ENCODE peak calls at places on chromosomes 16 and 17, in ten cellular contexts. One of them, this sample, is unnamed.

GRCh38 chr16:9458816-9459215 is 367.4 kb downstream of the HAPSTR1 start:
- DNase-seq in SW 1271: no peak
- DNase-seq in activated T-cell treated with anti-CD3 and anti-CD28 coated beads for 4 hours: no peak
- DNase-seq in stimulated activated CD8-positive, alpha-beta memory T cell treated with anti-CD3 and anti-CD28 coated beads, Interleukin-7, amount 100 ng/mL, for 24 hours: no peak
- DNase-seq in non-pigmented ciliary epithelial cell: no peak
- DNase-seq in B cell: no peak
- DNase-seq in HCEC 1CT: no peak
- DNase-seq in hippocampal formation: no peak
- DNase-seq in neural crest cell: no peak
- DNase-seq in activated naive CD4-positive, alpha-beta T cell treated with Interleukin-2 at 50 U/mL for 16 hours: no peak
- DNase-seq in this sample: no peak

GRCh38 chr16:10923650-10924214 is 18.5 kb downstream of the DEXI start:
- DNase-seq in B cell: no peak
- DNase-seq in activated T-cell treated with anti-CD3 and anti-CD28 coated beads for 4 hours: no peak
- DNase-seq in activated naive CD4-positive, alpha-beta T cell treated with Interleukin-2 at 50 U/mL for 16 hours: no peak
- DNase-seq in stimulated activated CD8-positive, alpha-beta memory T cell treated with anti-CD3 and anti-CD28 coated beads, Interleukin-7, amount 100 ng/mL, for 24 hours: no peak
- DNase-seq in SW 1271: no peak
- DNase-seq in hippocampal formation: no peak
- DNase-seq in non-pigmented ciliary epithelial cell: no peak
- DNase-seq in HCEC 1CT: no peak
- DNase-seq in neural crest cell: no peak
- DNase-seq in this sample: no peak

GRCh38 chr16:74841904-74842303 is 67.3 kb upstream of the FA2H start:
- DNase-seq in hippocampal formation: no peak
- DNase-seq in activated naive CD4-positive, alpha-beta T cell treated with Interleukin-2 at 50 U/mL for 16 hours: no peak
- DNase-seq in activated T-cell treated with anti-CD3 and anti-CD28 coated beads for 4 hours: no peak
- DNase-seq in neural crest cell: no peak
- DNase-seq in SW 1271: no peak
- DNase-seq in stimulated activated CD8-positive, alpha-beta memory T cell treated with anti-CD3 and anti-CD28 coated beads, Interleukin-7, amount 100 ng/mL, for 24 hours: no peak
- DNase-seq in non-pigmented ciliary epithelial cell: no peak
- DNase-seq in HCEC 1CT: no peak
- DNase-seq in B cell: no peak
- DNase-seq in this sample: no peak

GRCh38 chr16:15032547-15033308 is 23.1 kb downstream of the NTAN1 start:
- DNase-seq in activated T-cell treated with anti-CD3 and anti-CD28 coated beads for 4 hours: no peak
- DNase-seq in non-pigmented ciliary epithelial cell: no peak
- DNase-seq in HCEC 1CT: no peak
- DNase-seq in activated naive CD4-positive, alpha-beta T cell treated with Interleukin-2 at 50 U/mL for 16 hours: no peak
- DNase-seq in neural crest cell: no peak
- DNase-seq in B cell: no peak
- DNase-seq in SW 1271: no peak
- DNase-seq in stimulated activated CD8-positive, alpha-beta memory T cell treated with anti-CD3 and anti-CD28 coated beads, Interleukin-7, amount 100 ng/mL, for 24 hours: no peak
- DNase-seq in hippocampal formation: no peak
- DNase-seq in this sample: no peak

GRCh38 chr16:154223-155030 is 2.0 kb downstream of the HBZ start:
- DNase-seq in hippocampal formation: no peak
- DNase-seq in activated naive CD4-positive, alpha-beta T cell treated with Interleukin-2 at 50 U/mL for 16 hours: peak
- DNase-seq in activated T-cell treated with anti-CD3 and anti-CD28 coated beads for 4 hours: no peak
- DNase-seq in non-pigmented ciliary epithelial cell: no peak
- DNase-seq in neural crest cell: no peak
- DNase-seq in HCEC 1CT: no peak
- DNase-seq in SW 1271: no peak
- DNase-seq in B cell: peak
- DNase-seq in stimulated activated CD8-positive, alpha-beta memory T cell treated with anti-CD3 and anti-CD28 coated beads, Interleukin-7, amount 100 ng/mL, for 24 hours: no peak
- DNase-seq in this sample: peak

GRCh38 chr16:88539652-88540345 is 30.4 kb upstream of the ZC3H18 start:
- DNase-seq in stimulated activated CD8-positive, alpha-beta memory T cell treated with anti-CD3 and anti-CD28 coated beads, Interleukin-7, amount 100 ng/mL, for 24 hours: no peak
- DNase-seq in activated T-cell treated with anti-CD3 and anti-CD28 coated beads for 4 hours: no peak
- DNase-seq in HCEC 1CT: no peak
- DNase-seq in neural crest cell: no peak
- DNase-seq in SW 1271: no peak
- DNase-seq in activated naive CD4-positive, alpha-beta T cell treated with Interleukin-2 at 50 U/mL for 16 hours: no peak
- DNase-seq in B cell: no peak
- DNase-seq in non-pigmented ciliary epithelial cell: no peak
- DNase-seq in hippocampal formation: no peak
- DNase-seq in this sample: no peak

GRCh38 chr17:79589669-79590270 is 21.1 kb downstream of the RBFOX3 start:
- DNase-seq in stimulated activated CD8-positive, alpha-beta memory T cell treated with anti-CD3 and anti-CD28 coated beads, Interleukin-7, amount 100 ng/mL, for 24 hours: no peak
- DNase-seq in SW 1271: no peak
- DNase-seq in non-pigmented ciliary epithelial cell: no peak
- DNase-seq in activated T-cell treated with anti-CD3 and anti-CD28 coated beads for 4 hours: no peak
- DNase-seq in activated naive CD4-positive, alpha-beta T cell treated with Interleukin-2 at 50 U/mL for 16 hours: no peak
- DNase-seq in HCEC 1CT: no peak
- DNase-seq in hippocampal formation: no peak
- DNase-seq in B cell: no peak
- DNase-seq in neural crest cell: no peak
- DNase-seq in this sample: no peak

GRCh38 chr16:23835390-23836077 is at the start of gene PRKCB:
- DNase-seq in stimulated activated CD8-positive, alpha-beta memory T cell treated with anti-CD3 and anti-CD28 coated beads, Interleukin-7, amount 100 ng/mL, for 24 hours: peak
- DNase-seq in HCEC 1CT: no peak
- DNase-seq in hippocampal formation: peak
- DNase-seq in B cell: peak
- DNase-seq in SW 1271: no peak
- DNase-seq in activated T-cell treated with anti-CD3 and anti-CD28 coated beads for 4 hours: peak
- DNase-seq in neural crest cell: peak
- DNase-seq in non-pigmented ciliary epithelial cell: no peak
- DNase-seq in activated naive CD4-positive, alpha-beta T cell treated with Interleukin-2 at 50 U/mL for 16 hours: peak
- DNase-seq in this sample: peak

GRCh38 chr17:51630101-51630671 is 369.8 kb downstream of the UTP18 start:
- DNase-seq in activated T-cell treated with anti-CD3 and anti-CD28 coated beads for 4 hours: no peak
- DNase-seq in SW 1271: no peak
- DNase-seq in activated naive CD4-positive, alpha-beta T cell treated with Interleukin-2 at 50 U/mL for 16 hours: no peak
- DNase-seq in hippocampal formation: no peak
- DNase-seq in stimulated activated CD8-positive, alpha-beta memory T cell treated with anti-CD3 and anti-CD28 coated beads, Interleukin-7, amount 100 ng/mL, for 24 hours: no peak
- DNase-seq in HCEC 1CT: no peak
- DNase-seq in B cell: no peak
- DNase-seq in neural crest cell: no peak
- DNase-seq in non-pigmented ciliary epithelial cell: no peak
- DNase-seq in this sample: peak

GRCh38 chr16:4358831-4359561 is 7.9 kb upstream of the PAM16 start:
- DNase-seq in B cell: peak
- DNase-seq in stimulated activated CD8-positive, alpha-beta memory T cell treated with anti-CD3 and anti-CD28 coated beads, Interleukin-7, amount 100 ng/mL, for 24 hours: peak
- DNase-seq in neural crest cell: peak
- DNase-seq in SW 1271: no peak
- DNase-seq in activated T-cell treated with anti-CD3 and anti-CD28 coated beads for 4 hours: peak
- DNase-seq in HCEC 1CT: peak
- DNase-seq in activated naive CD4-positive, alpha-beta T cell treated with Interleukin-2 at 50 U/mL for 16 hours: peak
- DNase-seq in non-pigmented ciliary epithelial cell: no peak
- DNase-seq in hippocampal formation: no peak
- DNase-seq in this sample: no peak

GRCh38 chr17:72592242-72592966 is 471.6 kb downstream of the SOX9 start:
- DNase-seq in activated naive CD4-positive, alpha-beta T cell treated with Interleukin-2 at 50 U/mL for 16 hours: peak
- DNase-seq in stimulated activated CD8-positive, alpha-beta memory T cell treated with anti-CD3 and anti-CD28 coated beads, Interleukin-7, amount 100 ng/mL, for 24 hours: peak
- DNase-seq in non-pigmented ciliary epithelial cell: no peak
- DNase-seq in neural crest cell: peak
- DNase-seq in B cell: no peak
- DNase-seq in SW 1271: peak
- DNase-seq in hippocampal formation: peak
- DNase-seq in activated T-cell treated with anti-CD3 and anti-CD28 coated beads for 4 hours: peak
- DNase-seq in HCEC 1CT: peak
- DNase-seq in this sample: peak

GRCh38 chr17:66331038-66331816 is 28.8 kb downstream of the PRKCA start:
- DNase-seq in B cell: no peak
- DNase-seq in activated naive CD4-positive, alpha-beta T cell treated with Interleukin-2 at 50 U/mL for 16 hours: no peak
- DNase-seq in SW 1271: no peak
- DNase-seq in HCEC 1CT: no peak
- DNase-seq in activated T-cell treated with anti-CD3 and anti-CD28 coated beads for 4 hours: no peak
- DNase-seq in non-pigmented ciliary epithelial cell: no peak
- DNase-seq in neural crest cell: no peak
- DNase-seq in stimulated activated CD8-positive, alpha-beta memory T cell treated with anti-CD3 and anti-CD28 coated beads, Interleukin-7, amount 100 ng/mL, for 24 hours: no peak
- DNase-seq in hippocampal formation: no peak
- DNase-seq in this sample: no peak

GRCh38 chr16:1338119-1338730 is 4.8 kb downstream of the BAIAP3 start:
- DNase-seq in SW 1271: no peak
- DNase-seq in hippocampal formation: no peak
- DNase-seq in activated T-cell treated with anti-CD3 and anti-CD28 coated beads for 4 hours: no peak
- DNase-seq in neural crest cell: peak
- DNase-seq in HCEC 1CT: no peak
- DNase-seq in stimulated activated CD8-positive, alpha-beta memory T cell treated with anti-CD3 and anti-CD28 coated beads, Interleukin-7, amount 100 ng/mL, for 24 hours: no peak
- DNase-seq in non-pigmented ciliary epithelial cell: no peak
- DNase-seq in activated naive CD4-positive, alpha-beta T cell treated with Interleukin-2 at 50 U/mL for 16 hours: no peak
- DNase-seq in B cell: peak
- DNase-seq in this sample: peak

GRCh38 chr17:48725005-48725293 is 2.0 kb downstream of the PRAC2 start:
- DNase-seq in HCEC 1CT: no peak
- DNase-seq in B cell: peak
- DNase-seq in hippocampal formation: no peak
- DNase-seq in neural crest cell: no peak
- DNase-seq in stimulated activated CD8-positive, alpha-beta memory T cell treated with anti-CD3 and anti-CD28 coated beads, Interleukin-7, amount 100 ng/mL, for 24 hours: no peak
- DNase-seq in non-pigmented ciliary epithelial cell: no peak
- DNase-seq in activated naive CD4-positive, alpha-beta T cell treated with Interleukin-2 at 50 U/mL for 16 hours: no peak
- DNase-seq in activated T-cell treated with anti-CD3 and anti-CD28 coated beads for 4 hours: no peak
- DNase-seq in SW 1271: no peak
- DNase-seq in this sample: no peak

GRCh38 chr17:41415833-41416335 is 8.5 kb downstream of the KRT37 start:
- DNase-seq in neural crest cell: no peak
- DNase-seq in B cell: no peak
- DNase-seq in activated T-cell treated with anti-CD3 and anti-CD28 coated beads for 4 hours: no peak
- DNase-seq in activated naive CD4-positive, alpha-beta T cell treated with Interleukin-2 at 50 U/mL for 16 hours: no peak
- DNase-seq in stimulated activated CD8-positive, alpha-beta memory T cell treated with anti-CD3 and anti-CD28 coated beads, Interleukin-7, amount 100 ng/mL, for 24 hours: no peak
- DNase-seq in hippocampal formation: no peak
- DNase-seq in non-pigmented ciliary epithelial cell: peak
- DNase-seq in HCEC 1CT: peak
- DNase-seq in SW 1271: no peak
- DNase-seq in this sample: no peak

GRCh38 chr16:85994492-85995433 is 95.8 kb downstream of the IRF8 start:
- DNase-seq in non-pigmented ciliary epithelial cell: no peak
- DNase-seq in SW 1271: no peak
- DNase-seq in hippocampal formation: no peak
- DNase-seq in activated naive CD4-positive, alpha-beta T cell treated with Interleukin-2 at 50 U/mL for 16 hours: no peak
- DNase-seq in B cell: peak
- DNase-seq in HCEC 1CT: no peak
- DNase-seq in neural crest cell: no peak
- DNase-seq in stimulated activated CD8-positive, alpha-beta memory T cell treated with anti-CD3 and anti-CD28 coated beads, Interleukin-7, amount 100 ng/mL, for 24 hours: no peak
- DNase-seq in activated T-cell treated with anti-CD3 and anti-CD28 coated beads for 4 hours: no peak
- DNase-seq in this sample: no peak

GRCh38 chr16:3716831-3717234 is 491 bp downstream of the TRAP1 start:
- DNase-seq in stimulated activated CD8-positive, alpha-beta memory T cell treated with anti-CD3 and anti-CD28 coated beads, Interleukin-7, amount 100 ng/mL, for 24 hours: peak
- DNase-seq in activated T-cell treated with anti-CD3 and anti-CD28 coated beads for 4 hours: no peak
- DNase-seq in B cell: no peak
- DNase-seq in hippocampal formation: no peak
- DNase-seq in SW 1271: peak
- DNase-seq in HCEC 1CT: peak
- DNase-seq in neural crest cell: no peak
- DNase-seq in non-pigmented ciliary epithelial cell: no peak
- DNase-seq in activated naive CD4-positive, alpha-beta T cell treated with Interleukin-2 at 50 U/mL for 16 hours: peak
- DNase-seq in this sample: peak

GRCh38 chr16:49842972-49843371 is 12.9 kb downstream of the ZNF423 start:
- DNase-seq in B cell: no peak
- DNase-seq in SW 1271: no peak
- DNase-seq in activated naive CD4-positive, alpha-beta T cell treated with Interleukin-2 at 50 U/mL for 16 hours: no peak
- DNase-seq in activated T-cell treated with anti-CD3 and anti-CD28 coated beads for 4 hours: no peak
- DNase-seq in stimulated activated CD8-positive, alpha-beta memory T cell treated with anti-CD3 and anti-CD28 coated beads, Interleukin-7, amount 100 ng/mL, for 24 hours: no peak
- DNase-seq in neural crest cell: no peak
- DNase-seq in hippocampal formation: no peak
- DNase-seq in non-pigmented ciliary epithelial cell: no peak
- DNase-seq in HCEC 1CT: no peak
- DNase-seq in this sample: no peak

GRCh38 chr16:73053379-73054130 is 5.6 kb upstream of the ZFHX3 start:
- DNase-seq in HCEC 1CT: peak
- DNase-seq in activated naive CD4-positive, alpha-beta T cell treated with Interleukin-2 at 50 U/mL for 16 hours: no peak
- DNase-seq in SW 1271: peak
- DNase-seq in hippocampal formation: no peak
- DNase-seq in stimulated activated CD8-positive, alpha-beta memory T cell treated with anti-CD3 and anti-CD28 coated beads, Interleukin-7, amount 100 ng/mL, for 24 hours: no peak
- DNase-seq in non-pigmented ciliary epithelial cell: no peak
- DNase-seq in B cell: no peak
- DNase-seq in activated T-cell treated with anti-CD3 and anti-CD28 coated beads for 4 hours: no peak
- DNase-seq in neural crest cell: no peak
- DNase-seq in this sample: no peak

GRCh38 chr17:42182927-42183734 is 2.1 kb downstream of the HCRT start:
- DNase-seq in activated naive CD4-positive, alpha-beta T cell treated with Interleukin-2 at 50 U/mL for 16 hours: no peak
- DNase-seq in SW 1271: no peak
- DNase-seq in HCEC 1CT: peak
- DNase-seq in non-pigmented ciliary epithelial cell: no peak
- DNase-seq in B cell: no peak
- DNase-seq in hippocampal formation: no peak
- DNase-seq in stimulated activated CD8-positive, alpha-beta memory T cell treated with anti-CD3 and anti-CD28 coated beads, Interleukin-7, amount 100 ng/mL, for 24 hours: no peak
- DNase-seq in neural crest cell: no peak
- DNase-seq in activated T-cell treated with anti-CD3 and anti-CD28 coated beads for 4 hours: no peak
- DNase-seq in this sample: no peak

GRCh38 chr16:24568392-24568791 is 29.0 kb downstream of the RBBP6 start:
- DNase-seq in activated T-cell treated with anti-CD3 and anti-CD28 coated beads for 4 hours: no peak
- DNase-seq in non-pigmented ciliary epithelial cell: peak
- DNase-seq in stimulated activated CD8-positive, alpha-beta memory T cell treated with anti-CD3 and anti-CD28 coated beads, Interleukin-7, amount 100 ng/mL, for 24 hours: no peak
- DNase-seq in SW 1271: peak
- DNase-seq in B cell: no peak
- DNase-seq in neural crest cell: no peak
- DNase-seq in activated naive CD4-positive, alpha-beta T cell treated with Interleukin-2 at 50 U/mL for 16 hours: no peak
- DNase-seq in hippocampal formation: peak
- DNase-seq in HCEC 1CT: peak
- DNase-seq in this sample: no peak

GRCh38 chr16:51237861-51238378 is 86.8 kb upstream of the SALL1 start:
- DNase-seq in HCEC 1CT: no peak
- DNase-seq in non-pigmented ciliary epithelial cell: no peak
- DNase-seq in activated T-cell treated with anti-CD3 and anti-CD28 coated beads for 4 hours: no peak
- DNase-seq in stimulated activated CD8-positive, alpha-beta memory T cell treated with anti-CD3 and anti-CD28 coated beads, Interleukin-7, amount 100 ng/mL, for 24 hours: no peak
- DNase-seq in SW 1271: no peak
- DNase-seq in hippocampal formation: peak
- DNase-seq in neural crest cell: no peak
- DNase-seq in B cell: no peak
- DNase-seq in activated naive CD4-positive, alpha-beta T cell treated with Interleukin-2 at 50 U/mL for 16 hours: no peak
- DNase-seq in this sample: peak

GRCh38 chr17:82050152-82050760 is 1.4 kb downstream of the RFNG start:
- DNase-seq in SW 1271: no peak
- DNase-seq in hippocampal formation: no peak
- DNase-seq in activated T-cell treated with anti-CD3 and anti-CD28 coated beads for 4 hours: no peak
- DNase-seq in neural crest cell: no peak
- DNase-seq in activated naive CD4-positive, alpha-beta T cell treated with Interleukin-2 at 50 U/mL for 16 hours: no peak
- DNase-seq in HCEC 1CT: no peak
- DNase-seq in non-pigmented ciliary epithelial cell: no peak
- DNase-seq in stimulated activated CD8-positive, alpha-beta memory T cell treated with anti-CD3 and anti-CD28 coated beads, Interleukin-7, amount 100 ng/mL, for 24 hours: no peak
- DNase-seq in B cell: no peak
- DNase-seq in this sample: no peak

GRCh38 chr17:83199500-83200201 is 120.2 kb downstream of the METRNL start:
- DNase-seq in activated naive CD4-positive, alpha-beta T cell treated with Interleukin-2 at 50 U/mL for 16 hours: peak
- DNase-seq in stimulated activated CD8-positive, alpha-beta memory T cell treated with anti-CD3 and anti-CD28 coated beads, Interleukin-7, amount 100 ng/mL, for 24 hours: peak
- DNase-seq in SW 1271: no peak
- DNase-seq in HCEC 1CT: peak
- DNase-seq in non-pigmented ciliary epithelial cell: no peak
- DNase-seq in hippocampal formation: no peak
- DNase-seq in B cell: peak
- DNase-seq in neural crest cell: no peak
- DNase-seq in activated T-cell treated with anti-CD3 and anti-CD28 coated beads for 4 hours: no peak
- DNase-seq in this sample: no peak

GRCh38 chr17:74923538-74924249 is 379 bp upstream of the OTOP2 start:
- DNase-seq in activated naive CD4-positive, alpha-beta T cell treated with Interleukin-2 at 50 U/mL for 16 hours: peak
- DNase-seq in B cell: peak
- DNase-seq in neural crest cell: peak
- DNase-seq in stimulated activated CD8-positive, alpha-beta memory T cell treated with anti-CD3 and anti-CD28 coated beads, Interleukin-7, amount 100 ng/mL, for 24 hours: peak
- DNase-seq in hippocampal formation: no peak
- DNase-seq in non-pigmented ciliary epithelial cell: no peak
- DNase-seq in activated T-cell treated with anti-CD3 and anti-CD28 coated beads for 4 hours: peak
- DNase-seq in HCEC 1CT: peak
- DNase-seq in SW 1271: peak
- DNase-seq in this sample: peak

GRCh38 chr17:70808596-70808995 is 639.3 kb downstream of the KCNJ2 start:
- DNase-seq in non-pigmented ciliary epithelial cell: no peak
- DNase-seq in activated naive CD4-positive, alpha-beta T cell treated with Interleukin-2 at 50 U/mL for 16 hours: no peak
- DNase-seq in SW 1271: peak
- DNase-seq in B cell: no peak
- DNase-seq in neural crest cell: no peak
- DNase-seq in stimulated activated CD8-positive, alpha-beta memory T cell treated with anti-CD3 and anti-CD28 coated beads, Interleukin-7, amount 100 ng/mL, for 24 hours: no peak
- DNase-seq in hippocampal formation: no peak
- DNase-seq in HCEC 1CT: peak
- DNase-seq in activated T-cell treated with anti-CD3 and anti-CD28 coated beads for 4 hours: no peak
- DNase-seq in this sample: no peak

GRCh38 chr16:16988963-16989362 is 481.8 kb downstream of the XYLT1 start:
- DNase-seq in non-pigmented ciliary epithelial cell: no peak
- DNase-seq in B cell: peak
- DNase-seq in activated naive CD4-positive, alpha-beta T cell treated with Interleukin-2 at 50 U/mL for 16 hours: no peak
- DNase-seq in HCEC 1CT: no peak
- DNase-seq in SW 1271: no peak
- DNase-seq in neural crest cell: no peak
- DNase-seq in hippocampal formation: no peak
- DNase-seq in stimulated activated CD8-positive, alpha-beta memory T cell treated with anti-CD3 and anti-CD28 coated beads, Interleukin-7, amount 100 ng/mL, for 24 hours: no peak
- DNase-seq in activated T-cell treated with anti-CD3 and anti-CD28 coated beads for 4 hours: no peak
- DNase-seq in this sample: no peak

GRCh38 chr16:58716468-58716867 is 17.6 kb downstream of the GOT2 start:
- DNase-seq in neural crest cell: no peak
- DNase-seq in HCEC 1CT: no peak
- DNase-seq in non-pigmented ciliary epithelial cell: no peak
- DNase-seq in hippocampal formation: no peak
- DNase-seq in activated naive CD4-positive, alpha-beta T cell treated with Interleukin-2 at 50 U/mL for 16 hours: no peak
- DNase-seq in stimulated activated CD8-positive, alpha-beta memory T cell treated with anti-CD3 and anti-CD28 coated beads, Interleukin-7, amount 100 ng/mL, for 24 hours: no peak
- DNase-seq in SW 1271: no peak
- DNase-seq in activated T-cell treated with anti-CD3 and anti-CD28 coated beads for 4 hours: no peak
- DNase-seq in B cell: no peak
- DNase-seq in this sample: no peak